ENCODE peak calls at places on chromosomes 12 and 14, in seven cellular contexts. T, U, P, L, Q, X and M are unnamed samples.

GRCh38 chr12:114131824-114132223 is 165.7 kb upstream of the RBM19 start:
- DNase-seq in T (no peak), U (no peak), P (no peak), L (no peak), Q (no peak), X (no peak), M (no peak)

GRCh38 chr12:43957732-43958131 is 121.9 kb downstream of the TMEM117 start:
- DNase-seq in T (peak), U (peak), P (no peak), L (peak), Q (peak), X (no peak), M (no peak)

GRCh38 chr12:131041968-131042847 is 88.5 kb downstream of the ADGRD1 start:
- DNase-seq in T (no peak), U (no peak), P (no peak), L (no peak), Q (no peak), X (no peak), M (no peak)

GRCh38 chr12:70255311-70255710 is 12.1 kb downstream of the CNOT2 start:
- DNase-seq in T (peak), U (no peak), P (no peak), L (peak), Q (no peak), X (no peak), M (no peak)

GRCh38 chr14:77270361-77271112 is 469 bp downstream of the NGB start:
- DNase-seq in T (no peak), U (no peak), P (no peak), L (no peak), Q (no peak), X (peak), M (no peak)

GRCh38 chr14:49754570-49755097 is 13.3 kb upstream of the KLHDC2 start:
- DNase-seq in T (peak), U (no peak), P (no peak), L (no peak), Q (no peak), X (no peak), M (no peak)

GRCh38 chr14:70665448-70666363 is 24.0 kb downstream of the TTC9 start:
- DNase-seq in T (peak), U (peak), P (no peak), L (no peak), Q (peak), X (no peak), M (no peak)

GRCh38 chr14:103607039-103607668 is 21.9 kb upstream of the KLC1 start:
- DNase-seq in T (peak), U (peak), P (no peak), L (peak), Q (peak), X (no peak), M (peak)

GRCh38 chr14:96920023-96920422 is 122.8 kb downstream of the VRK1 start:
- DNase-seq in T (no peak), U (no peak), P (no peak), L (no peak), Q (no peak), X (no peak), M (no peak)

GRCh38 chr12:45415393-45415817 is 199.5 kb downstream of the ANO6 start:
- DNase-seq in T (peak), U (peak), P (peak), L (peak), Q (no peak), X (no peak), M (no peak)

GRCh38 chr12:60693019-60693626 is 1097.3 kb downstream of the SLC16A7 start:
- DNase-seq in T (peak), U (no peak), P (no peak), L (no peak), Q (no peak), X (no peak), M (no peak)

GRCh38 chr14:29584992-29585391 is 342.7 kb downstream of the PRKD1 start:
- DNase-seq in T (no peak), U (peak), P (no peak), L (peak), Q (peak), X (no peak), M (no peak)

GRCh38 chr12:41621288-41621687 is 433.2 kb downstream of the PDZRN4 start:
- DNase-seq in T (no peak), U (no peak), P (no peak), L (no peak), Q (peak), X (no peak), M (no peak)